ENCODE peak calls at places on chromosomes 3 and 15, in four cellular contexts. L is breast epithelium, B is body of pancreas, R is gastrocnemius medialis. W is an unnamed sample.

GRCh38 chr3:54891540-54891897 is 36.3 kb downstream of the LRTM1 start:
- DNase-seq in L (peak; percentile 79), B (peak; percentile 83), R (peak; percentile 91), W (peak; percentile 87)

GRCh38 chr3:178966299-178967183 is 105.1 kb downstream of the ZMAT3 start:
- DNase-seq in L (no peak), B (peak; percentile 54), R (no peak), W (no peak)

GRCh38 chr3:187616307-187616939 is 53.8 kb downstream of the SST start:
- DNase-seq in L (no peak), B (peak; percentile 57), R (no peak), W (peak; percentile 14)

GRCh38 chr3:118473343-118473742 is 561.3 kb downstream of the IGSF11 start:
- DNase-seq in L (no peak), B (no peak), R (no peak), W (no peak)

GRCh38 chr3:18062289-18063025 is 320.0 kb upstream of the TBC1D5 start:
- DNase-seq in L (no peak), B (no peak), R (no peak), W (no peak)

GRCh38 chr3:78872195-78872594 is 895.6 kb downstream of the ROBO1 start:
- DNase-seq in L (no peak), B (no peak), R (no peak), W (no peak)

GRCh38 chr15:99435138-99435695 is 130.6 kb upstream of the MEF2A start:
- DNase-seq in L (peak; percentile 73), B (peak; percentile 45), R (no peak), W (no peak)

GRCh38 chr15:60840306-60840702 is 361.4 kb upstream of the ICE2 start:
- DNase-seq in L (no peak), B (no peak), R (no peak), W (no peak)

GRCh38 chr3:71684752-71685151 is 40.5 kb downstream of the EIF4E3 start:
- DNase-seq in L (peak; percentile 57), B (peak; percentile 19), R (peak; percentile 14), W (no peak)

GRCh38 chr15:98625614-98626013 is 22.7 kb upstream of the IGF1R start:
- DNase-seq in L (peak; percentile 2), B (no peak), R (no peak), W (no peak)

GRCh38 chr15:78977091-78977571 is 32.3 kb upstream of the CTSH start:
- DNase-seq in L (no peak), B (peak; percentile 16), R (no peak), W (no peak)

GRCh38 chr15:100714749-100715342 is 112.5 kb downstream of the ASB7 start:
- DNase-seq in L (peak; percentile 18), B (no peak), R (no peak), W (no peak)

GRCh38 chr3:139308156-139309017 is 35.4 kb upstream of the MRPS22 start:
- DNase-seq in L (no peak), B (no peak), R (no peak), W (no peak)

GRCh38 chr3:186929676-186930075 is 650 bp upstream of the ST6GAL1 start:
- DNase-seq in L (no peak), B (no peak), R (no peak), W (no peak)

GRCh38 chr3:24305795-24306467 is 188.7 kb downstream of the THRB start:
- DNase-seq in L (no peak), B (peak; percentile 22), R (no peak), W (no peak)

GRCh38 chr15:36782681-36783080 is 203.3 kb downstream of the CDIN1 start:
- DNase-seq in L (no peak), B (no peak), R (no peak), W (no peak)

GRCh38 chr3:194577985-194578905 is 55.0 kb downstream of the TMEM44 start:
- DNase-seq in L (no peak), B (peak; percentile 49), R (no peak), W (no peak)

GRCh38 chr3:125079675-125080045 is 23.9 kb upstream of the HEG1 start:
- DNase-seq in L (no peak), B (no peak), R (no peak), W (no peak)

GRCh38 chr3:43477600-43477999 is 144.2 kb downstream of the ANO10 start:
- DNase-seq in L (no peak), B (peak; percentile 19), R (no peak), W (no peak)

GRCh38 chr3:167066977-167067843 is 312.9 kb downstream of the ZBBX start:
- DNase-seq in L (no peak), B (peak; percentile 13), R (no peak), W (no peak)

GRCh38 chr3:80232760-80233159 is 465.0 kb upstream of the ROBO1 start:
- DNase-seq in L (no peak), B (no peak), R (no peak), W (no peak)

GRCh38 chr3:193884011-193884410 is 251.9 kb upstream of the HES1 start:
- DNase-seq in L (no peak), B (no peak), R (no peak), W (no peak)

GRCh38 chr15:29124581-29125381 is 144.8 kb downstream of the NSMCE3 start:
- DNase-seq in L (no peak), B (no peak), R (no peak), W (no peak)

GRCh38 chr3:81916890-81917289 is 155.4 kb upstream of the GBE1 start:
- DNase-seq in L (no peak), B (no peak), R (no peak), W (no peak)

GRCh38 chr3:111926266-111926676 is 52.6 kb upstream of the ABHD10 start:
- DNase-seq in L (no peak), B (no peak), R (no peak), W (no peak)

GRCh38 chr15:92869263-92869940 is 30.7 kb upstream of the CHD2 start:
- DNase-seq in L (peak; percentile 55), B (no peak), R (no peak), W (no peak)

GRCh38 chr15:42921049-42921731 is 612 bp upstream of the TTBK2 start:
- DNase-seq in L (peak; percentile 26), B (peak; percentile 9), R (peak; percentile 4), W (peak; percentile 10)

GRCh38 chr3:15601399-15602145 is at the start of the genes BTD and HACL1:
- DNase-seq in L (peak; percentile 99), B (peak; percentile 99), R (peak; percentile 98), W (peak; percentile 97)

GRCh38 chr15:66631616-66632263 is 65.9 kb upstream of the LCTL start:
- DNase-seq in L (no peak), B (no peak), R (no peak), W (no peak)

GRCh38 chr3:107690522-107691138 is 167.9 kb downstream of the BBX start:
- DNase-seq in L (no peak), B (no peak), R (no peak), W (no peak)

DNA sequence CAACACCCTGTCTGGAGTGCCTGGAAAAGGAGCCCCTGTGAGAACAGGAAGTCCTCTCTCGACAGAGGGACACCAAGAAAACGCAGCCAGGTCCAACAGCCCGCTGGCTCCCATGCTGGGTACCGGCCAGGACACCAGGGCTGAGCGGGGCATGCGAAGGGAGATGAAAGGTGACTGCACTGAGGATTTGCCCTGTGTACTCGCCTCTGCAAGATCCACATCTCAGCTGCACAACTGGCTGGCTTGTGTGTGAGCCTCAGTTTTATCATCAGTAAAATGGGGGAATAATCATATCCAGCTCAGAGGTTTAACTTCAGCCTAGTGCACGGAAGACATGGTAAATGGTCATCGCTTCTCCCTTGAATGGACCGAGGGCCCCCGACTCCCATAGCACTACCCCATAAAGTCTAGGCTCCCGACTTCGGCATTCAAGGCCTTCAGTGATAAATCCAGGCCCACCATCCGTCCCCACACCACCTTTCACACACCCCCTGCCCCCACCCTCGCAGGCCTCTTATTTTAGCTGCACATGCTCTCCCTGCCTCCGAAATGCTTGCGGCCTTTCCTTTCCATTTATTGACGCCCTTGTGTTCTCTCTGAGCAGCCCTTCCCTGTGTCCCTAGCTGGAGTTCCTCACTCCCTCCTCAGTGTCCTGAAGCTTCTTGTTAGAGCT is 15.8 kb downstream of the ISG20 start:
- DNase-seq in L (no peak), B (no peak), R (no peak), W (no peak)
- H3K27ac ChIP-seq in L (no peak overlapping the region), B (no peak overlapping the region), R (no peak overlapping the region), W (no peak overlapping the region)

DNA sequence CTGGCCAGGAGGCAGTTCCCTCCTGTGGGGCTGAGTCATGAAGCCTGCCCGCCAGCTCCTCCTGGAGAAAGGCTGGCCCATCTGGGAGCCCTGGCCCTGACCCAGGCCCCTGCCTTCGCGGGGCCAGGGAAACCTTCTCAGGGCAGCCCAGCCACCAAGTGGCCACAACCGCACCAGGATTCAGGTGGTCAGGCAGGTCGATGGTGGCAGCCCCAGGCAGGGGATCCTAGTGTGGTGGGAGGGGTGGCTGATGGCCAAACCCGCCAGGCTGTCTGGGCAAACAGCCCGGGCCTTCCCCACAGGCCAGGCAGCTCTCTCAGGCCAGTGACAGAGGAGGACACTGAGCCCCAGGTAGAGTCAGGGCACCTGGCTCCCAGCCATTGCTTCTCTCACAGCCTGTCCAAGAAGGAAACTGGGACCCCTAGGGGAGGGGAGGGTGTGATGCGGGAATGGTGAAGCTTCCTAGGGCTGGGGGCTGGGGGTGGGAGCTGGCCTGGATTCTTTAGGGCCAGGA is 1.2 kb downstream of the TWF2 start:
- DNase-seq in L (peak; percentile 88), B (peak; percentile 85), R (peak; percentile 87), W (peak; percentile 93)
- H3K4me3 ChIP-seq in L (peak overlapping the region; percentile 78), B (no peak overlapping the region), R (peak overlapping the region; percentile 89), W (peak overlapping the region; percentile 97)

DNA sequence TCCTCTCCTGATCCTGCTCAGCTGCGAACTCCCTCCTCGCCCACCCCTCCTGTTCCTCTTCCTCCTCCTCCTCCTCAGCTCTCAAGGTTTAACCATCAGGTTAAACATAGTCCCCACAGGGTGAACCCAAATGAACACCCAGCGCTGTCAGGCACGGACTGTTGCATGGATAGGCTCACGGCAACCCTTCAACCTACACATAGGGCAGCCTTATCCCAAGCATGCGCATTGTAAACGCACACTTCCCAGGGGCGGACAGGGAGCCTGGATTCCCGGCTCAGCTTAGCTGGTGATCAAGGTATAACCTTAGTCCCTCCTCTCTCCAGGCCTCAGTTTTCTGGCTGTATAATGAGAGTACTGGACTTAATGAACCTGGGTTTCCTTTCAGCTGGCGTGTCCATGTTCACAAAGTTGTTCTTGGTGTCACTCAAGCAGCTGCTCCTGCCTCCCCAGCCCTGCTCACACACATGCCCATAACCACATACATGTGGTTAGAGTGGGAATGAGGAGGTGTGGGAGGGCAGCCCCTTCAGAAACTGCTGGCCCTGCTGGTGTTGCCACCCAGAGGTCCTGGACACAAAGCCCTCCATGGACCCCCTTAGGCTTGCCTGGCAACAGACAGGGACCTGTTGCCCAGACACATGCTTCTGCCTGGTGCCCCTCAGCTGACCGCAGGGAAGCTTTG is 20.9 kb upstream of the VPS33B start:
- DNase-seq in L (no peak), B (no peak), R (no peak), W (no peak)
- TF ChIP-seq POLR2A in L (no peak), B (no peak), R (no peak), W (no peak)

DNA sequence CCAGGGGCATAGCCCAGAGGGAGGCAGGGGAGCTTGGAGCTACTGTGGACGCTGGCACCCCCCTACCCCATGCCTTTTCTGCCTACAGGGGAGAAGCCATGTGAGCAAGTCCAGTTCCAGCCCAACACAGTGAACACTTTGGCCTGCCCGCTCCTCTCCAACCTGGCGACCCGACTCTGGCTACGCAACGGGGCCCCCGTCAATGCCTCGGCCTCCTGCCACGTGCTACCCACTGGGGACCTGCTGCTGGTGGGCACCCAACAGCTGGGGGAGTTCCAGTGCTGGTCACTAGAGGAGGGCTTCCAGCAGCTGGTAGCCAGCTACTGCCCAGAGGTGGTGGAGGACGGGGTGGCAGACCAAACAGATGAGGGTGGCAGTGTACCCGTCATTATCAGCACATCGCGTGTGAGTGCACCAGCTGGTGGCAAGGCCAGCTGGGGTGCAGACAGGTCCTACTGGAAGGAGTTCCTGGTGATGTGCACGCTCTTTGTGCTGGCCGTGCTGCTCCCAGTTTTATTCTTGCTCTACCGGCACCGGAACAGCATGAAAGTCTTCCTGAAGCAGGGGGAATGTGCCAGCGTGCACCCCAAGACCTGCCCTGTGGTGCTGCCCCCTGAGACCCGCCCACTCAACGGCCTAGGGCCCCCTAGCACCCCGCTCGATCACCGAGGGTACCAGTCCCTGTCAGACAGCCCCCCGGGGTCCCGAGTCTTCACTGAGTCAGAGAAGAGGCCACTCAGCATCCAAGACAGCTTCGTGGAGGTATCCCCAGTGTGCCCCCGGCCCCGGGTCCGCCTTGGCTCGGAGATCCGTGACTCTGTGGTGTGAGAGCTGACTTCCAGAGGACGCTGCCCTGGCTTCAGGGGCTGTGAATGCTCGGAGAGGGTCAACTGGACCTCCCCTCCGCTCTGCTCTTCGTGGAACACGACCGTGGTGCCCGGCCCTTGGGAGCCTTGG is 5.6 kb downstream of the CIB1 start:
- DNase-seq in L (no peak), B (peak; percentile 96), R (no peak), W (no peak)
- H3K27ac ChIP-seq in L (no peak overlapping the region), B (peak overlapping the region; percentile 90), R (no peak overlapping the region), W (no peak overlapping the region)